ENCODE peak calls at places on chromosome 12, in ten cellular contexts. One of them, this sample, is unnamed.
A peak's percentile ranks its signal among the peaks of the same experiment; 100 is the strongest.

GRCh38 chr12:120292661-120293531 is at the start of gene RNU4-1:
- DNase-seq in HFFc6: peak; percentile 98
- DNase-seq in activated CD4-positive, alpha-beta T cell treated with anti-CD3 and anti-CD28 coated beads for 4 hours: peak; percentile 79
- DNase-seq in AG04450: peak; percentile 95
- DNase-seq in activated naive CD8-positive, alpha-beta T cell treated with anti-CD3 and anti-CD28 coated beads, Interleukin-2, amount 50 U/mL, for 16 hours: peak; percentile 61
- DNase-seq in T1000: peak; percentile 85
- DNase-seq in EL: peak; percentile 99
- DNase-seq in AG08396: peak; percentile 44
- DNase-seq in NCI-H2081: peak; percentile 96
- DNase-seq in NCI-H1092 treated with DMSO at 0.1 percent for 48 hours: peak; percentile 88
- DNase-seq in this sample: peak; percentile 76

GRCh38 chr12:89225808-89226368 is 126.4 kb downstream of the DUSP6 start:
- DNase-seq in activated CD4-positive, alpha-beta T cell treated with anti-CD3 and anti-CD28 coated beads for 4 hours: no peak
- DNase-seq in NCI-H2081: no peak
- DNase-seq in AG04450: peak; percentile 66
- DNase-seq in T1000: no peak
- DNase-seq in HFFc6: peak; percentile 81
- DNase-seq in EL: peak; percentile 87
- DNase-seq in AG08396: peak; percentile 56
- DNase-seq in NCI-H1092 treated with DMSO at 0.1 percent for 48 hours: no peak
- DNase-seq in activated naive CD8-positive, alpha-beta T cell treated with anti-CD3 and anti-CD28 coated beads, Interleukin-2, amount 50 U/mL, for 16 hours: no peak
- DNase-seq in this sample: no peak

GRCh38 chr12:92927055-92927435 is 2.0 kb downstream of the EEA1 start:
- DNase-seq in HFFc6: peak; percentile 66
- DNase-seq in AG08396: peak; percentile 35
- DNase-seq in EL: peak; percentile 84
- DNase-seq in AG04450: no peak
- DNase-seq in T1000: no peak
- DNase-seq in NCI-H1092 treated with DMSO at 0.1 percent for 48 hours: no peak
- DNase-seq in NCI-H2081: no peak
- DNase-seq in activated naive CD8-positive, alpha-beta T cell treated with anti-CD3 and anti-CD28 coated beads, Interleukin-2, amount 50 U/mL, for 16 hours: peak; percentile 40
- DNase-seq in activated CD4-positive, alpha-beta T cell treated with anti-CD3 and anti-CD28 coated beads for 4 hours: peak; percentile 39
- DNase-seq in this sample: peak; percentile 50

GRCh38 chr12:3150820-3151590 is 73.8 kb downstream of the TSPAN9 start:
- DNase-seq in HFFc6: no peak
- DNase-seq in AG08396: peak; percentile 70
- DNase-seq in activated naive CD8-positive, alpha-beta T cell treated with anti-CD3 and anti-CD28 coated beads, Interleukin-2, amount 50 U/mL, for 16 hours: no peak
- DNase-seq in NCI-H1092 treated with DMSO at 0.1 percent for 48 hours: peak; percentile 68
- DNase-seq in T1000: no peak
- DNase-seq in EL: peak; percentile 40
- DNase-seq in NCI-H2081: peak; percentile 36
- DNase-seq in AG04450: no peak
- DNase-seq in activated CD4-positive, alpha-beta T cell treated with anti-CD3 and anti-CD28 coated beads for 4 hours: no peak
- DNase-seq in this sample: no peak

GRCh38 chr12:123952037-123952436 is 20.6 kb downstream of the CCDC92 start:
- DNase-seq in NCI-H2081: no peak
- DNase-seq in EL: peak; percentile 16
- DNase-seq in activated CD4-positive, alpha-beta T cell treated with anti-CD3 and anti-CD28 coated beads for 4 hours: no peak
- DNase-seq in AG08396: no peak
- DNase-seq in HFFc6: no peak
- DNase-seq in activated naive CD8-positive, alpha-beta T cell treated with anti-CD3 and anti-CD28 coated beads, Interleukin-2, amount 50 U/mL, for 16 hours: no peak
- DNase-seq in AG04450: no peak
- DNase-seq in NCI-H1092 treated with DMSO at 0.1 percent for 48 hours: no peak
- DNase-seq in T1000: no peak
- DNase-seq in this sample: no peak

GRCh38 chr12:42326466-42327226 is 679 bp downstream of the PPHLN1 start:
- DNase-seq in HFFc6: peak; percentile 8
- DNase-seq in AG04450: no peak
- DNase-seq in NCI-H2081: peak; percentile 37
- DNase-seq in T1000: no peak
- DNase-seq in AG08396: peak; percentile 27
- DNase-seq in activated CD4-positive, alpha-beta T cell treated with anti-CD3 and anti-CD28 coated beads for 4 hours: peak; percentile 6
- DNase-seq in activated naive CD8-positive, alpha-beta T cell treated with anti-CD3 and anti-CD28 coated beads, Interleukin-2, amount 50 U/mL, for 16 hours: no peak
- DNase-seq in EL: peak; percentile 35
- DNase-seq in NCI-H1092 treated with DMSO at 0.1 percent for 48 hours: no peak
- DNase-seq in this sample: no peak

GRCh38 chr12:45235087-45236025 is 19.5 kb downstream of the ANO6 start:
- DNase-seq in NCI-H1092 treated with DMSO at 0.1 percent for 48 hours: no peak
- DNase-seq in HFFc6: peak; percentile 49
- DNase-seq in AG08396: no peak
- DNase-seq in AG04450: no peak
- DNase-seq in EL: peak; percentile 51
- DNase-seq in NCI-H2081: no peak
- DNase-seq in T1000: peak; percentile 72
- DNase-seq in activated naive CD8-positive, alpha-beta T cell treated with anti-CD3 and anti-CD28 coated beads, Interleukin-2, amount 50 U/mL, for 16 hours: no peak
- DNase-seq in activated CD4-positive, alpha-beta T cell treated with anti-CD3 and anti-CD28 coated beads for 4 hours: no peak
- DNase-seq in this sample: no peak

GRCh38 chr12:125133616-125134015 is 68.4 kb downstream of the AACS start:
- DNase-seq in AG08396: no peak
- DNase-seq in NCI-H1092 treated with DMSO at 0.1 percent for 48 hours: no peak
- DNase-seq in AG04450: no peak
- DNase-seq in activated naive CD8-positive, alpha-beta T cell treated with anti-CD3 and anti-CD28 coated beads, Interleukin-2, amount 50 U/mL, for 16 hours: no peak
- DNase-seq in activated CD4-positive, alpha-beta T cell treated with anti-CD3 and anti-CD28 coated beads for 4 hours: no peak
- DNase-seq in EL: no peak
- DNase-seq in NCI-H2081: no peak
- DNase-seq in T1000: no peak
- DNase-seq in HFFc6: no peak
- DNase-seq in this sample: no peak

GRCh38 chr12:24822121-24822899 is 126.6 kb downstream of the BCAT1 start:
- DNase-seq in HFFc6: peak; percentile 75
- DNase-seq in NCI-H2081: no peak
- DNase-seq in activated naive CD8-positive, alpha-beta T cell treated with anti-CD3 and anti-CD28 coated beads, Interleukin-2, amount 50 U/mL, for 16 hours: no peak
- DNase-seq in NCI-H1092 treated with DMSO at 0.1 percent for 48 hours: no peak
- DNase-seq in EL: peak; percentile 81
- DNase-seq in AG04450: no peak
- DNase-seq in AG08396: peak; percentile 17
- DNase-seq in activated CD4-positive, alpha-beta T cell treated with anti-CD3 and anti-CD28 coated beads for 4 hours: no peak
- DNase-seq in T1000: no peak
- DNase-seq in this sample: no peak

GRCh38 chr12:110744697-110745264 is 2.1 kb upstream of the PPP1CC start:
- DNase-seq in activated naive CD8-positive, alpha-beta T cell treated with anti-CD3 and anti-CD28 coated beads, Interleukin-2, amount 50 U/mL, for 16 hours: no peak
- DNase-seq in AG04450: no peak
- DNase-seq in T1000: peak; percentile 8
- DNase-seq in HFFc6: no peak
- DNase-seq in AG08396: no peak
- DNase-seq in NCI-H1092 treated with DMSO at 0.1 percent for 48 hours: no peak
- DNase-seq in activated CD4-positive, alpha-beta T cell treated with anti-CD3 and anti-CD28 coated beads for 4 hours: no peak
- DNase-seq in NCI-H2081: no peak
- DNase-seq in EL: peak; percentile 48
- DNase-seq in this sample: no peak

GRCh38 chr12:52691076-52691764 is 11.0 kb upstream of the KRT1 start:
- DNase-seq in T1000: no peak
- DNase-seq in EL: no peak
- DNase-seq in AG04450: no peak
- DNase-seq in activated CD4-positive, alpha-beta T cell treated with anti-CD3 and anti-CD28 coated beads for 4 hours: peak; percentile 62
- DNase-seq in NCI-H1092 treated with DMSO at 0.1 percent for 48 hours: peak; percentile 37
- DNase-seq in AG08396: no peak
- DNase-seq in activated naive CD8-positive, alpha-beta T cell treated with anti-CD3 and anti-CD28 coated beads, Interleukin-2, amount 50 U/mL, for 16 hours: peak; percentile 21
- DNase-seq in HFFc6: no peak
- DNase-seq in NCI-H2081: no peak
- DNase-seq in this sample: peak; percentile 29